ENCODE peak calls at places on chromosomes 7 and 10, in four cellular contexts. L is T-cell, N is transverse colon, S is RKO. C is an unnamed sample.

GRCh38 chr10:132351611-132352010 is 19.6 kb downstream of the LRRC27 start:
- DNase-seq in N (no peak), L (no peak), S (no peak), C (no peak)

GRCh38 chr10:48594371-48594770 is 10.5 kb downstream of the ARHGAP22 start:
- DNase-seq in S (no peak), N (no peak), L (no peak), C (no peak)

GRCh38 chr7:6254891-6255290 is 17.5 kb downstream of the CYTH3 start:
- DNase-seq in L (no peak), N (no peak), S (no peak), C (no peak)

GRCh38 chr10:110774069-110775021 is 97.4 kb upstream of the PDCD4 start:
- DNase-seq in S (peak), L (no peak), N (no peak), C (peak)

GRCh38 chr10:128485701-128486235 is 359.5 kb upstream of the MKI67 start:
- DNase-seq in L (no peak), N (no peak), S (no peak), C (no peak)

GRCh38 chr7:63044721-63045120 is 953.9 kb upstream of the ZNF722 start:
- DNase-seq in L (no peak), S (no peak), N (no peak), C (no peak)

GRCh38 chr7:74173074-74173473 is 1.1 kb upstream of the EIF4H start:
- DNase-seq in N (peak), L (no peak), S (no peak), C (no peak)

GRCh38 chr7:77980087-77980713 is 181.6 kb downstream of the PHTF2 start:
- DNase-seq in N (no peak), L (no peak), S (no peak), C (peak)

GRCh38 chr10:43177588-43177987 is 39.3 kb downstream of the CSGALNACT2 start:
- DNase-seq in N (no peak), S (no peak), L (no peak), C (peak)

GRCh38 chr7:16223963-16224707 is 197.2 kb downstream of the CRPPA start:
- DNase-seq in L (no peak), N (no peak), S (no peak), C (no peak)

GRCh38 chr7:122746948-122747347 is 44.2 kb upstream of the RNF148 start:
- DNase-seq in S (no peak), N (no peak), L (no peak), C (no peak)

GRCh38 chr7:106841896-106842390 is 23.1 kb upstream of the PIK3CG start:
- DNase-seq in L (no peak), S (no peak), N (no peak), C (peak)

GRCh38 chr10:74255214-74255613 is 104.2 kb downstream of the ADK start:
- DNase-seq in S (no peak), L (no peak), N (no peak), C (no peak)

GRCh38 chr10:44301781-44302400 is 83.0 kb downstream of the CXCL12 start:
- DNase-seq in N (no peak), S (no peak), L (no peak), C (no peak)

GRCh38 chr10:72946963-72947362 is 7.6 kb downstream of the PLA2G12B start:
- DNase-seq in S (no peak), L (no peak), N (no peak), C (no peak)

GRCh38 chr10:52883996-52884871 is 111.7 kb upstream of the MBL2 start:
- DNase-seq in N (no peak), L (no peak), S (peak), C (peak)

GRCh38 chr7:2072042-2072441 is 160.7 kb downstream of the MAD1L1 start:
- DNase-seq in N (no peak), S (no peak), L (no peak), C (no peak)

GRCh38 chr7:3427957-3428356 is 126.9 kb downstream of the SDK1 start:
- DNase-seq in L (no peak), S (peak), N (no peak), C (peak)

GRCh38 chr7:74405191-74405898 is 48.4 kb upstream of the GTF2IRD1 start:
- DNase-seq in N (no peak), S (no peak), L (no peak), C (peak)

GRCh38 chr10:28722065-28722803 is 44.9 kb downstream of the BAMBI start:
- DNase-seq in L (no peak), N (peak), S (no peak), C (peak)

GRCh38 chr10:35384265-35384868 is 48.1 kb downstream of the CCNY start:
- DNase-seq in N (no peak), L (no peak), S (peak), C (no peak)

GRCh38 chr10:66167816-66168215 is 758.0 kb upstream of the LRRTM3 start:
- DNase-seq in L (no peak), N (no peak), S (peak), C (no peak)